ENCODE peak calls at places on chromosomes 2 and 18, in ten cellular contexts. I is ovary; O is fibroblast of lung; A is cardiac muscle cell; D is naive thymus-derived CD4-positive, alpha-beta T cell; T is transverse colon; B is aorta; K is CD8-positive, alpha-beta T cell; F is left ventricle myocardium inferior; W is MM.1S. U is an unnamed sample. For H3K27me3, H3K4me1 and H3K36me3, the result is how much of the 10 kb centered on the place peaks cover.

GRCh38 chr2:73852020-73852419 is 23.3 kb downstream of the STAMBP start:
- DNase-seq in K (no peak), A (peak), F (no peak), I (no peak), D (no peak), B (no peak), W (no peak), T (no peak), O (peak), U (peak)

GRCh38 chr2:241896746-241897201 is 27.2 kb downstream of the RTP5 start:
- DNase-seq in A (no peak), O (no peak), K (no peak), T (no peak), D (no peak), I (peak), W (no peak), B (no peak), F (no peak), U (no peak)

GRCh38 chr2:68086166-68086565 is 23.4 kb upstream of the C1D start:
- DNase-seq in K (no peak), D (no peak), F (no peak), B (no peak), O (no peak), A (no peak), I (no peak), T (peak), W (peak), U (no peak)

GRCh38 chr18:9839806-9840205 is 46.0 kb upstream of the TXNDC2 start:
- DNase-seq in O (no peak), T (no peak), B (no peak), W (no peak), D (no peak), I (no peak), K (no peak), A (no peak), F (no peak), U (no peak)

GRCh38 chr2:121903037-121903689 is 147.7 kb downstream of the TSN start:
- DNase-seq in O (no peak), W (no peak), K (no peak), D (no peak), F (peak), A (peak), B (peak), T (peak), I (no peak), U (peak)

GRCh38 chr2:40434638-40435296 is 17.1 kb downstream of the SLC8A1 start:
- DNase-seq in B (peak), A (peak), O (peak), W (no peak), T (no peak), I (no peak), D (no peak), F (no peak), K (no peak), U (peak)

GRCh38 chr2:168593713-168594112 is 137.6 kb downstream of the CERS6 start:
- DNase-seq in K (no peak), W (peak), T (no peak), B (no peak), A (no peak), F (no peak), I (no peak), O (no peak), D (no peak), U (no peak)

GRCh38 chr2:231887756-231888155 is 38.4 kb downstream of the NPPC start:
- DNase-seq in K (no peak), T (no peak), F (no peak), B (peak), O (no peak), W (no peak), A (no peak), I (no peak), D (no peak), U (no peak)

GRCh38 chr18:62331581-62332436 is 6.7 kb downstream of the TNFRSF11A start:
- DNase-seq in O (peak), F (peak), T (no peak), D (no peak), K (no peak), I (no peak), W (peak), B (no peak), A (peak), U (peak)

GRCh38 chr2:24779121-24779520 is 14.1 kb downstream of the PTRHD1 start:
- DNase-seq in B (no peak), K (no peak), T (no peak), W (no peak), I (no peak), F (no peak), A (no peak), O (no peak), D (no peak), U (no peak)

GRCh38 chr2:23605236-23605635 is 220.3 kb downstream of the KLHL29 start:
- DNase-seq in W (no peak), O (no peak), F (no peak), D (no peak), T (no peak), B (peak), K (no peak), I (no peak), A (no peak), U (no peak)

GRCh38 chr2:7860693-7861092 is 821.2 kb upstream of the ID2 start:
- DNase-seq in O (peak), K (no peak), I (no peak), F (no peak), T (no peak), W (no peak), B (no peak), D (no peak), A (peak), U (no peak)

GRCh38 chr2:206572725-206573124 is 69.6 kb upstream of the FAM237A start:
- DNase-seq in D (no peak), A (no peak), T (no peak), F (no peak), I (no peak), B (no peak), K (no peak), O (no peak), W (no peak), U (no peak)

GRCh38 chr2:11995381-11995947 is 249.0 kb downstream of the LPIN1 start:
- DNase-seq in I (no peak), K (no peak), O (no peak), A (peak), B (no peak), W (no peak), F (no peak), D (no peak), T (no peak), U (no peak)

GRCh38 chr2:200765995-200766660 is 45.6 kb upstream of the BZW1 start:
- DNase-seq in O (no peak), F (no peak), W (no peak), I (no peak), D (no peak), A (no peak), K (no peak), T (no peak), B (no peak), U (no peak)

GRCh38 chr2:196230051-196230450 is 58.7 kb upstream of the STK17B start:
- DNase-seq in A (no peak), F (no peak), O (no peak), I (no peak), T (peak), K (peak), D (peak), B (no peak), W (no peak), U (no peak)

GRCh38 chr2:111661286-111661940 is 222.6 kb downstream of the ANAPC1 start:
- DNase-seq in A (no peak), K (no peak), F (no peak), O (no peak), D (no peak), W (no peak), I (no peak), B (no peak), T (no peak), U (no peak)

GRCh38 chr2:66532972-66533868 is 98.3 kb downstream of the MEIS1 start:
- DNase-seq in W (no peak), A (peak), I (no peak), O (no peak), K (no peak), F (no peak), T (no peak), B (no peak), D (no peak), U (no peak)

GRCh38 chr2:230774348-230774951 is 61.8 kb downstream of the CAB39 start:
- DNase-seq in F (no peak), B (no peak), A (peak), T (no peak), D (no peak), K (no peak), W (no peak), I (no peak), O (peak), U (no peak)

GRCh38 chr2:216075510-216076485 is 5.8 kb downstream of the PECR start:
- DNase-seq in K (no peak), F (no peak), D (no peak), W (no peak), O (no peak), A (no peak), I (no peak), B (no peak), T (no peak), U (no peak)

GRCh38 chr2:205685314-205686230 is 3.3 kb downstream of the NRP2 start:
- DNase-seq in K (no peak), B (peak), A (peak), I (no peak), O (peak), T (no peak), F (no peak), D (no peak), W (no peak), U (no peak)

GRCh38 chr2:237298323-237299118 is 115.4 kb downstream of the COL6A3 start:
- DNase-seq in A (peak), K (no peak), T (no peak), W (no peak), F (no peak), I (no peak), B (no peak), D (no peak), O (no peak), U (peak)

GRCh38 chr2:41716497-41716896 is 331.3 kb upstream of the PKDCC start:
- DNase-seq in B (no peak), T (no peak), D (no peak), F (no peak), A (no peak), I (no peak), O (no peak), W (no peak), K (no peak), U (no peak)

GRCh38 chr2:223989206-223989859 is 32.1 kb downstream of the MRPL44 start:
- DNase-seq in K (no peak), T (peak), D (no peak), B (no peak), A (no peak), W (no peak), I (no peak), F (no peak), O (no peak), U (no peak)

GRCh38 chr18:1047406-1047805 is 142.7 kb downstream of the ADCYAP1 start:
- DNase-seq in I (no peak), D (no peak), W (no peak), F (no peak), K (no peak), B (no peak), T (no peak), O (no peak), A (peak), U (no peak)

GRCh38 chr2:201135396-201135795 is 19.4 kb downstream of the CFLAR start:
- DNase-seq in T (no peak), B (no peak), I (no peak), F (no peak), K (no peak), A (no peak), D (no peak), W (no peak), O (no peak), U (no peak)

GRCh38 chr2:234422242-234422641 is 74.6 kb downstream of the ARL4C start:
- DNase-seq in O (peak), W (no peak), F (no peak), K (peak), D (no peak), T (peak), I (no peak), A (peak), B (no peak), U (no peak)

GRCh38 chr2:1907849-1908533 is 163.7 kb upstream of the PXDN start:
- DNase-seq in O (no peak), A (no peak), I (no peak), B (no peak), F (no peak), K (no peak), D (no peak), T (no peak), W (no peak), U (no peak)

GRCh38 chr2:164061129-164061746 is 325.4 kb upstream of the FIGN start:
- DNase-seq in A (peak), T (no peak), I (no peak), O (peak), D (no peak), F (no peak), W (peak), B (no peak), K (no peak), U (peak)

GRCh38 chr2:144567745-144568144 is 47.8 kb upstream of the ZEB2 start:
- DNase-seq in O (no peak), F (no peak), K (no peak), I (no peak), W (no peak), A (no peak), D (no peak), T (no peak), B (no peak), U (no peak)

GRCh38 chr2:119480718-119481142 is 43.6 kb downstream of the SCTR start:
- DNase-seq in D (no peak), I (no peak), B (no peak), F (no peak), W (no peak), T (no peak), K (no peak), O (no peak), A (peak), U (no peak)

GRCh38 chr2:152443771-152444170 is 108.8 kb downstream of the FMNL2 start:
- DNase-seq in A (peak), F (no peak), W (no peak), I (no peak), B (no peak), D (no peak), K (no peak), O (peak), T (no peak), U (no peak)

GRCh38 chr18:45363258-45363657 is 252.0 kb upstream of the SLC14A2 start:
- DNase-seq in W (no peak), O (no peak), D (no peak), B (no peak), A (no peak), F (no peak), K (no peak), T (no peak), I (no peak), U (no peak)

DNA sequence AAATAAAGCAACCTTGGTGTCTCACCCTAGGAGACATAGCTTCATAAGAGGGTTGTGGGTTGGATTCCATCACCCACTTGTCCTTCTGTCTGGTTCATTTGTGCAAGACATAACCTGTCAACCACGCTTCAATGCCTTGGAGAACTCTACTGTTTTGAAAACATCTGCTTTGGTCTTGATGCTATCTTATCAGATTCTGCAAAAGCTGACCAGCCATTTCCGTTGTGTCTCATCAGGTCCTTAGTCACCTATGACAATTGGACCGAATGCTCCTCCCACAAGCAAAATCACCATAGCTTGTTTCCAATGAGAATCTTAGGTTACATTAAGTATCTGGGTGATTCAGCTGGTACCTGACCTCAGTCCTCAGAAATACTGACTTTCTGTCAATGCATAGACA is 35.4 kb downstream of the STAT4 start:
- DNase-seq in D (no peak), A (no peak), K (peak), I (no peak), B (no peak), W (no peak), O (no peak), T (no peak), F (no peak), U (no peak)
- H3K27me3 ChIP-seq in D (under half), A (under half), K (under half), I (under half), B (under half), W (under half), O (under half), T (under half), F (under half), U (under half)

GRCh38 chr2:48529676-48530032 is 300 bp upstream of the STON1 start:
- DNase-seq in A (no peak), W (no peak), O (no peak), D (peak), K (no peak), T (no peak), I (no peak), B (no peak), F (no peak), U (no peak)

GRCh38 chr2:48531141-48531648 is 1.2 kb downstream of the STON1 start:
- DNase-seq in B (no peak), W (no peak), T (no peak), O (peak), K (no peak), I (no peak), D (no peak), F (no peak), A (peak), U (peak)

GRCh38 chr2:48529189-48529588 is 765 bp upstream of the STON1 start:
- DNase-seq in F (no peak), W (no peak), K (no peak), I (peak), B (no peak), O (no peak), A (no peak), T (no peak), D (no peak), U (peak)

GRCh38 chr2:48528431-48528830 is 1.5 kb upstream of the STON1 start:
- DNase-seq in K (no peak), A (no peak), F (no peak), I (no peak), W (no peak), B (no peak), O (no peak), T (no peak), D (no peak), U (no peak)

DNA sequence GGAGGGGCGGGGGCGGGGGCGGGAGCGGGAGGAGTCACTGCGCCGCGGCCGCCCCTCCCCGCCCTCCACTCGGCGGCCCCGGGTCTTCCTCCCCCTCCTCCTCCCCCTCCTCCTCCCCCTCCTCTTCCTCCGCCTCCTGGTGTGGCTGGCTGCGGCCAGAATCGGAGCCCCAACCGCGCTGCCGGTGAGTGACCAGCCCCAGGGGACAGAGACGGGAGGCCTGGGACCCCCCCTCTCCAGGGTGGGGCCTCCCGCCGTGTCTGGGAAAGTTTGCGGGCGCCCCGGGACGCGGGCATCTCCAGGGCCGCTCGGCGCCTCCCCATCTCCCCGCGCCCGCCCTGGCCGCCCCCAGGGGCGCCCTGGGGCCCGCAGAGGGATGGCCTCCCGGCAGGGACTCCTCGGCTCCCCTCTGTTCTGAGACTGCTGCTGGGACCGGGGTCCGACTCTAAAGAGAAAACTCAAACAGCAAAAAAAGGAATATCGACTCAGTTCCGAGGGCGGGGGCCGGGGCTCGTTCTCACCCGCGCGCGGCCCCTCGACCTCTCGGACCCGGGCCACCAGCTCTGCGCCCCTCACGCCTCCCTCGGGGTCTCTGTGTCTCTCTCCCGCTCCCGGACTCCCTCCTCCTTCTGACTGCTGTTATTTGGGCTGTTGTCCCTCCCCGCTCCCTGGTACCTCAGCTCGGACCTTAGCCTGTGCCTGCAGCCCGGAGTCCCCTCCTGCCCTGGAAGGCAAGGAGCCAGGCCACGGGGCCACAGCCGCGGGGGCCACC is at the start of gene STON1:
- DNase-seq in F (peak), A (peak), T (peak), I (peak), D (peak), W (no peak), K (peak), O (peak), B (peak), U (peak)
- H3K4me1 ChIP-seq in F (half or more), A (under half), T (under half), I (under half), D (under half), W (under half), K (under half), O (under half), B (under half), U (under half)

GRCh38 chr2:31033032-31033431 is 105.2 kb downstream of the GALNT14 start:
- DNase-seq in T (no peak), F (no peak), I (no peak), W (no peak), K (no peak), D (no peak), A (no peak), B (no peak), O (no peak), U (no peak)
- H3K36me3 ChIP-seq in T (under half), F (under half), I (under half), W (under half), K (under half), D (under half), A (under half), B (under half), O (under half), U (under half)

DNA sequence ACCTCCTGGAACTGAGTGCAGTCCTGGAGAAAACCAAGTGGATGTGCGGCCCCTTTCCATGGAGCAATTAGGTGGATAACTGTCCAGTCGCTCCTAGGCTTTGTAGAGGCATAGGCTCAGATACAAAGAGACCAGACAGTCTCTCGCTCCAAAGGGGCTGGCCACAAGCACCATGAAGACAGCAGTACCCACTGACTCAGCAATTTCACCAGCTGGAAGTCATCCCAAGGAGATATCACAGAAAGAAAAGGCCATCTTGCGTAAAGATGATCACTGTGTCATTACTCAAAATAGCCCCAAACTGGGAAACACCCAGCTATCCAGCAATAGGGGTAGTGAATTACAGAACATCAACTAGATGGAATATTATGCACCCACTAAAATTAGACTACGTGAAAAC is 161.2 kb downstream of the MSH2 start:
- DNase-seq in I (no peak), K (no peak), T (no peak), F (no peak), D (no peak), W (no peak), B (no peak), A (no peak), O (no peak), U (no peak)
- H3K27me3 ChIP-seq in I (under half), K (under half), T (under half), F (under half), D (under half), W (under half), B (under half), A (under half), O (under half), U (under half)

U was measured in SJCRH30.